ENCODE peak calls at places on chromosomes 2 and 18, in seven cellular contexts. One of them, this sample, is unnamed. For H3K4me1, the result is how much of the 10 kb centered on the place peaks cover.

GRCh38 chr2:236679906-236680305 is 110.3 kb downstream of the ACKR3 start:
- DNase-seq in Panc1: no peak
- DNase-seq in spleen: no peak
- DNase-seq in GM23338: no peak
- DNase-seq in prostate gland: peak
- DNase-seq in suprapubic skin: no peak
- DNase-seq in K562: no peak
- DNase-seq in this sample: no peak

GRCh38 chr18:10473152-10473551 is 18.7 kb downstream of the APCDD1 start:
- DNase-seq in Panc1: no peak
- DNase-seq in spleen: no peak
- DNase-seq in GM23338: no peak
- DNase-seq in prostate gland: no peak
- DNase-seq in suprapubic skin: no peak
- DNase-seq in K562: no peak
- DNase-seq in this sample: no peak

GRCh38 chr2:239264838-239265651 is 135.8 kb downstream of the HDAC4 start:
- DNase-seq in Panc1: no peak
- DNase-seq in spleen: peak
- DNase-seq in GM23338: no peak
- DNase-seq in prostate gland: peak
- DNase-seq in suprapubic skin: peak
- DNase-seq in K562: peak
- DNase-seq in this sample: no peak

GRCh38 chr18:29172151-29173015 is 995.5 kb upstream of the CDH2 start:
- DNase-seq in Panc1: no peak
- DNase-seq in spleen: no peak
- DNase-seq in GM23338: no peak
- DNase-seq in prostate gland: no peak
- DNase-seq in suprapubic skin: no peak
- DNase-seq in K562: no peak
- DNase-seq in this sample: no peak

GRCh38 chr2:159128191-159128590 is 158.3 kb downstream of the WDSUB1 start:
- DNase-seq in Panc1: no peak
- DNase-seq in spleen: no peak
- DNase-seq in GM23338: no peak
- DNase-seq in prostate gland: no peak
- DNase-seq in suprapubic skin: no peak
- DNase-seq in K562: no peak
- DNase-seq in this sample: no peak

GRCh38 chr18:80175451-80176235 is 66.6 kb downstream of the ADNP2 start:
- DNase-seq in Panc1: no peak
- DNase-seq in spleen: no peak
- DNase-seq in GM23338: no peak
- DNase-seq in prostate gland: no peak
- DNase-seq in suprapubic skin: no peak
- DNase-seq in K562: no peak
- DNase-seq in this sample: no peak

GRCh38 chr2:216713691-216714411 is 18.5 kb upstream of the IGFBP5 start:
- DNase-seq in Panc1: no peak
- DNase-seq in spleen: no peak
- DNase-seq in GM23338: no peak
- DNase-seq in prostate gland: peak
- DNase-seq in suprapubic skin: peak
- DNase-seq in K562: no peak
- DNase-seq in this sample: no peak

GRCh38 chr2:85736456-85737355 is 17.1 kb upstream of the ATOH8 start:
- DNase-seq in Panc1: no peak
- DNase-seq in spleen: no peak
- DNase-seq in GM23338: no peak
- DNase-seq in prostate gland: no peak
- DNase-seq in suprapubic skin: no peak
- DNase-seq in K562: no peak
- DNase-seq in this sample: no peak

GRCh38 chr2:127182626-127183458 is 37.3 kb downstream of the CYP27C1 start:
- DNase-seq in Panc1: no peak
- DNase-seq in spleen: peak
- DNase-seq in GM23338: peak
- DNase-seq in prostate gland: no peak
- DNase-seq in suprapubic skin: peak
- DNase-seq in K562: no peak
- DNase-seq in this sample: no peak

GRCh38 chr2:84899181-84899580 is 6.3 kb upstream of the TMSB10 start:
- DNase-seq in Panc1: no peak
- DNase-seq in spleen: no peak
- DNase-seq in GM23338: no peak
- DNase-seq in prostate gland: no peak
- DNase-seq in suprapubic skin: no peak
- DNase-seq in K562: no peak
- DNase-seq in this sample: no peak

GRCh38 chr2:751474-751873 is 74.3 kb upstream of the TMEM18 start:
- DNase-seq in Panc1: no peak
- DNase-seq in spleen: no peak
- DNase-seq in GM23338: no peak
- DNase-seq in prostate gland: no peak
- DNase-seq in suprapubic skin: no peak
- DNase-seq in K562: no peak
- DNase-seq in this sample: peak

GRCh38 chr2:145207884-145208283 is 688.0 kb upstream of the ZEB2 start:
- DNase-seq in Panc1: no peak
- DNase-seq in spleen: no peak
- DNase-seq in GM23338: no peak
- DNase-seq in prostate gland: no peak
- DNase-seq in suprapubic skin: no peak
- DNase-seq in K562: no peak
- DNase-seq in this sample: peak

GRCh38 chr2:18598848-18599484 is 9.6 kb upstream of the NT5C1B start:
- DNase-seq in Panc1: no peak
- DNase-seq in spleen: no peak
- DNase-seq in GM23338: no peak
- DNase-seq in prostate gland: no peak
- DNase-seq in suprapubic skin: no peak
- DNase-seq in K562: no peak
- DNase-seq in this sample: no peak

GRCh38 chr2:25188405-25188804 is 20.0 kb upstream of the POMC start:
- DNase-seq in Panc1: no peak
- DNase-seq in spleen: no peak
- DNase-seq in GM23338: no peak
- DNase-seq in prostate gland: no peak
- DNase-seq in suprapubic skin: no peak
- DNase-seq in K562: no peak
- DNase-seq in this sample: no peak

GRCh38 chr18:59270689-59271257 is 2.5 kb downstream of the RAX start:
- DNase-seq in Panc1: no peak
- DNase-seq in spleen: peak
- DNase-seq in GM23338: peak
- DNase-seq in prostate gland: no peak
- DNase-seq in suprapubic skin: no peak
- DNase-seq in K562: no peak
- DNase-seq in this sample: peak

GRCh38 chr2:8674420-8675009 is 7.3 kb upstream of the ID2 start:
- DNase-seq in Panc1: no peak
- DNase-seq in spleen: no peak
- DNase-seq in GM23338: no peak
- DNase-seq in prostate gland: no peak
- DNase-seq in suprapubic skin: no peak
- DNase-seq in K562: no peak
- DNase-seq in this sample: no peak

GRCh38 chr2:192197387-192197786 is 2.7 kb upstream of the TMEFF2 start:
- DNase-seq in Panc1: no peak
- DNase-seq in spleen: no peak
- DNase-seq in GM23338: no peak
- DNase-seq in prostate gland: no peak
- DNase-seq in suprapubic skin: no peak
- DNase-seq in K562: no peak
- DNase-seq in this sample: no peak

GRCh38 chr18:54250846-54251251 is 18.5 kb upstream of the POLI start:
- DNase-seq in Panc1: no peak
- DNase-seq in spleen: no peak
- DNase-seq in GM23338: no peak
- DNase-seq in prostate gland: no peak
- DNase-seq in suprapubic skin: no peak
- DNase-seq in K562: no peak
- DNase-seq in this sample: no peak

GRCh38 chr2:62177392-62178026 is 18.4 kb upstream of the B3GNT2 start:
- DNase-seq in Panc1: no peak
- DNase-seq in spleen: no peak
- DNase-seq in GM23338: no peak
- DNase-seq in prostate gland: no peak
- DNase-seq in suprapubic skin: no peak
- DNase-seq in K562: peak
- DNase-seq in this sample: no peak

GRCh38 chr2:192741889-192742288 is 547.2 kb upstream of the TMEFF2 start:
- DNase-seq in Panc1: no peak
- DNase-seq in spleen: no peak
- DNase-seq in GM23338: peak
- DNase-seq in prostate gland: no peak
- DNase-seq in suprapubic skin: no peak
- DNase-seq in K562: no peak
- DNase-seq in this sample: no peak

GRCh38 chr2:120400546-120400945 is 54.6 kb downstream of the INHBB start:
- DNase-seq in Panc1: no peak
- DNase-seq in spleen: peak
- DNase-seq in GM23338: no peak
- DNase-seq in prostate gland: no peak
- DNase-seq in suprapubic skin: peak
- DNase-seq in K562: no peak
- DNase-seq in this sample: no peak

GRCh38 chr2:217839750-217840107 is 163.1 kb downstream of the TNS1 start:
- DNase-seq in Panc1: no peak
- DNase-seq in spleen: no peak
- DNase-seq in GM23338: no peak
- DNase-seq in prostate gland: no peak
- DNase-seq in suprapubic skin: no peak
- DNase-seq in K562: no peak
- DNase-seq in this sample: no peak

GRCh38 chr2:217839073-217839749 is 163.6 kb downstream of the TNS1 start:
- DNase-seq in Panc1: no peak
- DNase-seq in spleen: no peak
- DNase-seq in GM23338: no peak
- DNase-seq in prostate gland: no peak
- DNase-seq in suprapubic skin: no peak
- DNase-seq in K562: no peak
- DNase-seq in this sample: no peak

GRCh38 chr2:217837530-217837929 is 165.3 kb downstream of the TNS1 start:
- DNase-seq in Panc1: no peak
- DNase-seq in spleen: no peak
- DNase-seq in GM23338: no peak
- DNase-seq in prostate gland: no peak
- DNase-seq in suprapubic skin: no peak
- DNase-seq in K562: no peak
- DNase-seq in this sample: no peak

GRCh38 chr2:217837001-217837491 is 165.7 kb downstream of the TNS1 start:
- DNase-seq in Panc1: no peak
- DNase-seq in spleen: no peak
- DNase-seq in GM23338: peak
- DNase-seq in prostate gland: peak
- DNase-seq in suprapubic skin: peak
- DNase-seq in K562: peak
- DNase-seq in this sample: peak

GRCh38 chr2:217838409-217838831 is 164.4 kb downstream of the TNS1 start:
- DNase-seq in Panc1: no peak
- DNase-seq in spleen: no peak
- DNase-seq in GM23338: no peak
- DNase-seq in prostate gland: no peak
- DNase-seq in suprapubic skin: no peak
- DNase-seq in K562: no peak
- DNase-seq in this sample: no peak
- TF ChIP-seq POLR2AphosphoS5 in Panc1: no peak
- TF ChIP-seq POLR2AphosphoS5 in spleen: peak
- TF ChIP-seq POLR2AphosphoS5 in GM23338: no peak
- TF ChIP-seq POLR2AphosphoS5 in prostate gland: no peak
- TF ChIP-seq POLR2AphosphoS5 in suprapubic skin: no peak
- TF ChIP-seq POLR2AphosphoS5 in K562: no peak
- TF ChIP-seq POLR2AphosphoS5 in this sample: peak

GRCh38 chr2:128422571-128422970 is 103.9 kb upstream of the HS6ST1 start:
- DNase-seq in Panc1: no peak
- DNase-seq in spleen: peak
- DNase-seq in GM23338: no peak
- DNase-seq in prostate gland: no peak
- DNase-seq in suprapubic skin: peak
- DNase-seq in K562: no peak
- DNase-seq in this sample: peak
- H3K4me1 ChIP-seq in Panc1: under half
- H3K4me1 ChIP-seq in spleen: under half
- H3K4me1 ChIP-seq in GM23338: under half
- H3K4me1 ChIP-seq in prostate gland: under half
- H3K4me1 ChIP-seq in suprapubic skin: under half
- H3K4me1 ChIP-seq in K562: under half
- H3K4me1 ChIP-seq in this sample: under half

GRCh38 chr18:55404136-55404810 is 183.7 kb downstream of the TCF4 start:
- DNase-seq in Panc1: no peak
- DNase-seq in spleen: no peak
- DNase-seq in GM23338: no peak
- DNase-seq in prostate gland: no peak
- DNase-seq in suprapubic skin: no peak
- DNase-seq in K562: no peak
- DNase-seq in this sample: no peak
- H3K27ac ChIP-seq in Panc1: peak
- H3K27ac ChIP-seq in spleen: peak
- H3K27ac ChIP-seq in GM23338: peak
- H3K27ac ChIP-seq in prostate gland: no peak
- H3K27ac ChIP-seq in suprapubic skin: no peak
- H3K27ac ChIP-seq in K562: no peak
- H3K27ac ChIP-seq in this sample: peak

GRCh38 chr18:57819671-57820460 is 16.8 kb upstream of the ATP8B1 start:
- DNase-seq in Panc1: peak
- DNase-seq in spleen: no peak
- DNase-seq in GM23338: peak
- DNase-seq in prostate gland: peak
- DNase-seq in suprapubic skin: no peak
- DNase-seq in K562: peak
- DNase-seq in this sample: no peak
- TF ChIP-seq POLR2AphosphoS5 in Panc1: no peak
- TF ChIP-seq POLR2AphosphoS5 in spleen: no peak
- TF ChIP-seq POLR2AphosphoS5 in GM23338: no peak
- TF ChIP-seq POLR2AphosphoS5 in prostate gland: no peak
- TF ChIP-seq POLR2AphosphoS5 in suprapubic skin: no peak
- TF ChIP-seq POLR2AphosphoS5 in K562: peak
- TF ChIP-seq POLR2AphosphoS5 in this sample: peak

DNA sequence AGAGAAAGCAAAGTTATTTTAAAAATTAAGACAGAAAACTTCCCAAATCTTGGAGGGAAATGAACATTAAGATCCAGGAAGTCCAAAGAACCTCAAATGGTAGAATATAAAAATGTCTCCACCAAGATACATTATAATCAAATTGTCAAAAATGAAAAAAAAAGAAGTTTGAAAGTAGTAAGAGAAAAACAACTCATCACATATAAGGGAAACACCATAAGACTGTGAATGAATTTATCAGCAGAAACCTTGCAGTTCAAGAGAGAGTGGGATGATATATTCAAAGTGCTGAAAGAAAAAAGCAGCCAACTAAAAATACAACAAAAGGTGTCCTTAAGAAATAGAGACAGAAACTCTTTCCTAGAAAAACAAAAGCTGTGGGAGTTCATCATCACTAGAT is 73.0 kb downstream of the L3MBTL4 start:
- DNase-seq in Panc1: no peak
- DNase-seq in spleen: no peak
- DNase-seq in GM23338: no peak
- DNase-seq in prostate gland: no peak
- DNase-seq in suprapubic skin: no peak
- DNase-seq in K562: no peak
- DNase-seq in this sample: no peak
- H3K4me1 ChIP-seq in Panc1: under half
- H3K4me1 ChIP-seq in spleen: under half
- H3K4me1 ChIP-seq in GM23338: under half
- H3K4me1 ChIP-seq in prostate gland: under half
- H3K4me1 ChIP-seq in suprapubic skin: under half
- H3K4me1 ChIP-seq in K562: under half
- H3K4me1 ChIP-seq in this sample: under half